ENCODE peak calls at places on chromosome X, in four cellular contexts. M, K, W and Y are unnamed samples.

GRCh38 chrX:121755541-121755940 is 708.1 kb downstream of the GLUD2 start:
- DNase-seq in W (no peak), K (no peak), M (no peak), Y (no peak)

GRCh38 chrX:14051416-14051815 is 21.7 kb upstream of the GEMIN8 start:
- DNase-seq in K (no peak), M (no peak), W (no peak), Y (no peak)

GRCh38 chrX:116278819-116279218 is 108.3 kb downstream of the AGTR2 start:
- DNase-seq in W (no peak), M (no peak), K (no peak), Y (no peak)

GRCh38 chrX:112654871-112655270 is 24.9 kb downstream of the LHFPL1 start:
- DNase-seq in K (no peak), W (no peak), M (no peak), Y (no peak)

GRCh38 chrX:122582280-122582679 is 601.8 kb upstream of the GRIA3 start:
- DNase-seq in M (no peak), K (no peak), W (no peak), Y (no peak)

GRCh38 chrX:101191217-101191750 is 28.3 kb upstream of the DRP2 start:
- DNase-seq in M (no peak), K (no peak), W (no peak), Y (peak; percentile 44)

GRCh38 chrX:30489323-30489722 is 88.2 kb downstream of the TASL start:
- DNase-seq in K (no peak), M (no peak), W (no peak), Y (no peak)

GRCh38 chrX:150508461-150509367 is 59.7 kb upstream of the MTM1 start:
- DNase-seq in K (peak; percentile 83), M (no peak), W (no peak), Y (peak; percentile 69)

GRCh38 chrX:13689519-13690211 is 737 bp downstream of the RAB9A start:
- DNase-seq in W (no peak), K (no peak), M (no peak), Y (no peak)

GRCh38 chrX:54076903-54077302 is 32.6 kb upstream of the PHF8 start:
- DNase-seq in W (no peak), M (no peak), K (no peak), Y (no peak)

GRCh38 chrX:70289793-70290770 is at the start of the genes KIF4A and PDZD11:
- DNase-seq in K (peak; percentile 86), M (peak; percentile 73), W (peak; percentile 64), Y (peak; percentile 90)
- H3K27ac ChIP-seq in K (no peak within 1 kb of the TSS), M (peak within 1 kb of the TSS; percentile 47), W (peak within 1 kb of the TSS; percentile 61), Y (peak within 1 kb of the TSS; percentile 47)

GRCh38 chrX:115229337-115229991 is 4.4 kb downstream of the LRCH2 start:
- DNase-seq in K (no peak), M (no peak), W (no peak), Y (no peak)

GRCh38 chrX:115233497-115234219 is at the start of gene LRCH2:
- DNase-seq in M (no peak), W (no peak), K (no peak), Y (peak; percentile 68)

GRCh38 chrX:115232933-115233496 is 881 bp downstream of the LRCH2 start:
- DNase-seq in K (no peak), W (no peak), M (no peak), Y (no peak)

GRCh38 chrX:115234220-115234557 is 293 bp upstream of the LRCH2 start:
- DNase-seq in M (no peak), W (no peak), K (no peak), Y (no peak)
- H3K27ac ChIP-seq in M (no peak overlapping the region), W (no peak overlapping the region), K (no peak overlapping the region), Y (no peak overlapping the region)

DNA sequence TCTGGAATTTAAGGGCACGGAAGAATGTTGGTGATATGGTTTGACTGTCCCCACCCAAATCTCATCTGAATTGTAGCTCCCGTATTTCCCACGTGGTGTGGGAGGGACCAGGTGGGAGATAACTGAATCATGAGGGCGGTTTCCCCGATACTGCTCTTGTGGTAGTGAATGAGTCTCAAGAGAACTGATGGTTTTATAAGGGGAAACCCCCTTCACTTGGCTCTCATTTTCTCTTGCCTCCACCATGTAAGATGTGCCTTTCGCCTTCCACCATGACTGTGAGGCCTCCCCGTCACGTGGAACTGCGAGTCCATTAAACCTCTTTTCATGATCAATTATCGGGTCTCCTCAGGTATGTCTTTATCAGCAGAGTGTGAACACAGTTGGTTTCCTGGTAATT is 25.6 kb upstream of the DHRSX start:
- DNase-seq in M (no peak), K (no peak), W (no peak), Y (no peak)
- H3K27ac ChIP-seq in M (no peak overlapping the region), K (no peak overlapping the region), W (no peak overlapping the region), Y (no peak overlapping the region)

GRCh38 chrX:20260885-20261284 is 5.8 kb downstream of the RPS6KA3 start:
- DNase-seq in M (no peak), W (no peak), K (no peak), Y (no peak)
- H3K27ac ChIP-seq in M (no peak overlapping the region), W (no peak overlapping the region), K (no peak overlapping the region), Y (no peak overlapping the region)

DNA sequence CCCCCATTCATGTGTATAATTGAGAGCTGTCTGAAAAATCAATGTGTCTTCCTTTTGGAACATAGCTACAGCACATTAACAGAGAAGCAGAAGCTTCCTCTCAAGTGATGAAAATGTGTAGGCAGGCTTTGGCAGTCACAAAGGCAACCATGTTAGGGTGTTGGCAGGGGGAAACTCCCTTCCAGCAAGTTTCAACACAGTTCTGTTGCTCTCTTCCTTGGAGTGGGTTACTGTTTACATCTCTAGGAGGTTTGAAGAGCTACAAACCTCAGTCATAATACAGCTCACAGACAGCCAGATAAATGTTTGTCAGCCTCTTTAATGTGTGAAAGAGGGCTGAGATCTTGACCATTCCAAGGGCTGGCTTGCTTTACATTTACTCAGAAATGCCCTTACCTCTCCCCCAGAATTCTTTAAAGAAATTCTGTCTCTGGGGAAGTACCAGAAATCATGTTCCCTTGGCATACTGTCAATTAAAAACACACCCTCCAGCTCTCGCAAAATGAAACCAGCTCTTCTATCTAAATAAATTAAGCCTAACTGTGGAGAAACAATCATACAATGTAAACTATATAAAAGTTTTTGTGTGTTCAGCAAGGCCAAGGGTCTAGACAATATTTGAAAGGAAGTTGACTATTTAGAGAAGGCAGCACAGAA is 18.9 kb downstream of the ZBTB33 start:
- DNase-seq in K (no peak), W (no peak), M (no peak), Y (no peak)
- H3K27ac ChIP-seq in K (no peak overlapping the region), W (no peak overlapping the region), M (no peak overlapping the region), Y (peak overlapping the region; percentile 65)